ENCODE peak calls at places on chromosome 10, in ten cellular contexts. Q is endothelial cell, B is foreskin keratinocyte, V is glutamatergic neuron, K is WTC11, E is fibroblast of mammary gland, R is coronary artery, F is GM23338, O is endothelial cell of umbilical vein, C is right atrium auricular region. J is an unnamed sample.

GRCh38 chr10:102837230-102837721 is at the start of gene CYP17A1:
- DNase-seq in R (no peak), O (no peak), Q (no peak), F (no peak), B (no peak), E (peak; percentile 21), C (no peak), K (no peak), V (no peak), J (no peak)

GRCh38 chr10:27618906-27619305 is 114.8 kb downstream of the RAB18 start:
- DNase-seq in C (no peak), O (no peak), V (no peak), B (no peak), K (no peak), Q (no peak), F (no peak), E (no peak), R (no peak), J (no peak)

GRCh38 chr10:85641479-85641967 is 725.1 kb downstream of the GRID1 start:
- DNase-seq in C (no peak), F (no peak), E (peak; percentile 36), K (no peak), O (no peak), V (no peak), Q (no peak), B (peak; percentile 73), R (no peak), J (no peak)

GRCh38 chr10:31620236-31621151 is 301.5 kb downstream of the ZEB1 start:
- DNase-seq in R (peak; percentile 75), E (peak; percentile 94), C (peak; percentile 85), V (no peak), K (peak; percentile 80), O (peak; percentile 36), Q (peak; percentile 21), F (peak; percentile 80), B (peak; percentile 53), J (no peak)

GRCh38 chr10:124465777-124466488 is 4.3 kb downstream of the LHPP start:
- DNase-seq in B (no peak), R (no peak), C (no peak), V (no peak), F (peak; percentile 74), O (no peak), E (no peak), Q (no peak), K (no peak), J (no peak)

GRCh38 chr10:133378251-133379096 is 588 bp upstream of the PAOX start:
- DNase-seq in V (peak; percentile 66), R (peak; percentile 85), C (no peak), E (peak; percentile 21), Q (peak; percentile 46), B (peak; percentile 39), F (peak; percentile 63), K (peak; percentile 57), O (peak; percentile 54), J (peak; percentile 53)

GRCh38 chr10:133332936-133333699 is 3.6 kb downstream of the CALY start:
- DNase-seq in V (no peak), F (no peak), C (no peak), O (no peak), E (no peak), R (no peak), K (no peak), B (no peak), Q (no peak), J (no peak)

GRCh38 chr10:35735412-35735811 is 93.3 kb upstream of the FZD8 start:
- DNase-seq in K (no peak), E (peak; percentile 76), O (no peak), V (no peak), C (no peak), R (no peak), B (peak; percentile 86), Q (no peak), F (no peak), J (no peak)

GRCh38 chr10:129728905-129729540 is 235.1 kb downstream of the EBF3 start:
- DNase-seq in E (no peak), B (no peak), O (no peak), F (no peak), K (no peak), Q (no peak), V (no peak), C (no peak), R (peak; percentile 65), J (no peak)

GRCh38 chr10:54962134-54962900 is 161.3 kb upstream of the PCDH15 start:
- DNase-seq in F (no peak), O (no peak), K (no peak), V (no peak), B (no peak), E (no peak), Q (no peak), C (no peak), R (no peak), J (no peak)

GRCh38 chr10:97267671-97268070 is 24.8 kb downstream of the ARHGAP19 start:
- DNase-seq in F (peak; percentile 63), K (peak; percentile 36), R (no peak), V (no peak), E (no peak), O (no peak), C (no peak), B (no peak), Q (no peak), J (no peak)

GRCh38 chr10:85995791-85996190 is 370.8 kb downstream of the GRID1 start:
- DNase-seq in F (peak; percentile 34), R (no peak), V (no peak), O (no peak), C (no peak), Q (peak; percentile 34), K (peak; percentile 31), B (peak; percentile 57), E (peak; percentile 12), J (no peak)

GRCh38 chr10:11014671-11015141 is 3.0 kb upstream of the CELF2 start:
- DNase-seq in R (no peak), K (no peak), Q (no peak), E (no peak), B (no peak), C (no peak), F (no peak), V (no peak), O (peak; percentile 23), J (no peak)

GRCh38 chr10:89250814-89251416 is 660 bp downstream of the LIPA start:
- DNase-seq in Q (no peak), K (no peak), R (no peak), C (no peak), F (peak; percentile 36), O (no peak), E (no peak), V (no peak), B (peak; percentile 43), J (no peak)

GRCh38 chr10:73480158-73480557 is 15.7 kb downstream of the PPP3CB start:
- DNase-seq in F (no peak), Q (no peak), K (no peak), V (no peak), E (peak; percentile 61), C (no peak), R (no peak), B (peak; percentile 76), O (peak; percentile 21), J (no peak)

GRCh38 chr10:131442271-131442670 is 130.8 kb upstream of the TCERG1L start:
- DNase-seq in B (no peak), E (no peak), K (no peak), C (no peak), F (no peak), O (no peak), R (no peak), Q (no peak), V (no peak), J (no peak)
- TF ChIP-seq CTCF in B (no peak), E (no peak), K (no peak), C (no peak), F (no peak), O (no peak), R (no peak), Q (no peak), V (no peak), J (no peak)

GRCh38 chr10:277963-278362 is 142.7 kb downstream of the ZMYND11 start:
- DNase-seq in V (no peak), C (no peak), B (no peak), R (no peak), E (no peak), Q (no peak), K (no peak), F (no peak), O (no peak), J (no peak)

GRCh38 chr10:282294-283139 is 147.3 kb downstream of the ZMYND11 start:
- DNase-seq in V (no peak), F (no peak), Q (no peak), C (no peak), B (peak; percentile 65), O (no peak), K (no peak), R (no peak), E (peak; percentile 66), J (no peak)

GRCh38 chr10:279232-279631 is 144.0 kb downstream of the ZMYND11 start:
- DNase-seq in F (no peak), E (no peak), V (no peak), K (no peak), B (no peak), C (no peak), R (no peak), O (no peak), Q (no peak), J (no peak)

GRCh38 chr10:278707-279106 is 143.5 kb downstream of the ZMYND11 start:
- DNase-seq in C (no peak), F (no peak), K (no peak), E (no peak), R (no peak), Q (no peak), O (no peak), V (no peak), B (no peak), J (no peak)

DNA sequence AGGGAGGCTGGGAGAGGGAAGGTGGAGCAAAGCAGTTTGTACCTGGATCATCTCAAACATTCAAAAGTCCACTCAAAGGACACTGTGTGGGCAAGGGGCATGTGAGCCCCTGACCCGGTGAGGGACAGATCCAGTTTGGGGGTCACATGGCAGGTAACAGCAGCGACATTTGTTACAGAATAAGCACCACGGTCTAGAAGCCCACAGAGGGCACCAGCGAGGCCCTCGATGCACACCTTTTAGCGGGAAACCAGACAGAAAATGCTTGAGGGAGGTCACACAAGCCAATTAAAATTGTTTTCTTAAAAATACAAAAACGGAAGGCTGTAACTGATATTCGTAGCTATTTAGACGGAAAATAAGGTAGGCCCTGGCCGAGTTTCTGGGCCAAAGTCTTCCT is 144.4 kb downstream of the ZMYND11 start:
- DNase-seq in E (no peak), K (peak; percentile 44), C (no peak), B (no peak), R (no peak), O (no peak), F (peak; percentile 60), Q (no peak), V (no peak), J (no peak)
- TF ChIP-seq CTCF in E (no peak), K (no peak), C (no peak), B (peak; percentile 30), R (no peak), O (no peak), F (peak; percentile 53), Q (no peak), V (no peak), J (peak; percentile 28)

GRCh38 chr10:23523251-23523650 is 84.4 kb downstream of the OTUD1 start:
- DNase-seq in K (no peak), B (no peak), F (no peak), C (no peak), E (no peak), R (no peak), O (no peak), Q (no peak), V (no peak), J (no peak)
- TF ChIP-seq CTCF in K (no peak), B (no peak), F (peak; percentile 22), C (no peak), E (no peak), R (no peak), O (no peak), Q (no peak), V (no peak), J (no peak)

GRCh38 chr10:71756441-71757191 is 16.7 kb downstream of the VSIR start:
- DNase-seq in R (no peak), F (no peak), O (no peak), Q (no peak), K (no peak), C (no peak), V (no peak), B (no peak), E (no peak), J (no peak)
- TF ChIP-seq CTCF in R (no peak), F (no peak), O (no peak), Q (no peak), K (no peak), C (no peak), V (no peak), B (no peak), E (no peak), J (no peak)

J was measured in neural crest cell.